ENCODE peak calls at places on chromosomes 4 and X, in seven cellular contexts. One of them, this sample, is unnamed.

GRCh38 chr4:121726642-121727268 is 30.0 kb upstream of the ANXA5 start:
- DNase-seq in kidney: no peak
- DNase-seq in fibroblast of lung: peak; percentile 68
- DNase-seq in IMR-90: peak; percentile 78
- DNase-seq in foreskin keratinocyte: peak; percentile 32
- DNase-seq in CD8-positive, alpha-beta T cell: peak; percentile 4
- DNase-seq in A549: peak; percentile 61
- DNase-seq in this sample: no peak

GRCh38 chrX:42714981-42715688 is 62.8 kb downstream of the PPP1R2C start:
- DNase-seq in kidney: peak; percentile 77
- DNase-seq in fibroblast of lung: peak; percentile 59
- DNase-seq in IMR-90: no peak
- DNase-seq in foreskin keratinocyte: peak; percentile 24
- DNase-seq in CD8-positive, alpha-beta T cell: peak; percentile 29
- DNase-seq in A549: peak; percentile 36
- DNase-seq in this sample: no peak

GRCh38 chr4:54281060-54281781 is 52.1 kb downstream of the PDGFRA start:
- DNase-seq in kidney: peak; percentile 82
- DNase-seq in fibroblast of lung: peak; percentile 98
- DNase-seq in IMR-90: peak; percentile 93
- DNase-seq in foreskin keratinocyte: no peak
- DNase-seq in CD8-positive, alpha-beta T cell: no peak
- DNase-seq in A549: peak; percentile 20
- DNase-seq in this sample: peak; percentile 84

GRCh38 chr4:74133786-74134499 is 24.0 kb upstream of the MTHFD2L start:
- DNase-seq in kidney: peak; percentile 83
- DNase-seq in fibroblast of lung: peak; percentile 75
- DNase-seq in IMR-90: peak; percentile 86
- DNase-seq in foreskin keratinocyte: peak; percentile 40
- DNase-seq in CD8-positive, alpha-beta T cell: peak; percentile 33
- DNase-seq in A549: peak; percentile 89
- DNase-seq in this sample: peak; percentile 71

GRCh38 chr4:72312032-72312650 is 256.9 kb downstream of the ADAMTS3 start:
- DNase-seq in kidney: peak; percentile 69
- DNase-seq in fibroblast of lung: peak; percentile 92
- DNase-seq in IMR-90: peak; percentile 89
- DNase-seq in foreskin keratinocyte: peak; percentile 66
- DNase-seq in CD8-positive, alpha-beta T cell: no peak
- DNase-seq in A549: peak; percentile 40
- DNase-seq in this sample: peak; percentile 85

GRCh38 chrX:63526863-63527262 is 175.7 kb upstream of the SPIN4 start:
- DNase-seq in kidney: no peak
- DNase-seq in fibroblast of lung: no peak
- DNase-seq in IMR-90: no peak
- DNase-seq in foreskin keratinocyte: no peak
- DNase-seq in CD8-positive, alpha-beta T cell: no peak
- DNase-seq in A549: no peak
- DNase-seq in this sample: no peak

GRCh38 chr4:56684320-56684719 is 3.2 kb upstream of the HOPX start:
- DNase-seq in kidney: no peak
- DNase-seq in fibroblast of lung: peak; percentile 32
- DNase-seq in IMR-90: peak; percentile 37
- DNase-seq in foreskin keratinocyte: no peak
- DNase-seq in CD8-positive, alpha-beta T cell: no peak
- DNase-seq in A549: no peak
- DNase-seq in this sample: no peak

GRCh38 chr4:38489924-38490639 is 173.9 kb upstream of the KLF3 start:
- DNase-seq in kidney: no peak
- DNase-seq in fibroblast of lung: peak; percentile 53
- DNase-seq in IMR-90: peak; percentile 46
- DNase-seq in foreskin keratinocyte: no peak
- DNase-seq in CD8-positive, alpha-beta T cell: no peak
- DNase-seq in A549: peak; percentile 2
- DNase-seq in this sample: peak; percentile 34

GRCh38 chr4:154406022-154406835 is 85.4 kb downstream of the DCHS2 start:
- DNase-seq in kidney: no peak
- DNase-seq in fibroblast of lung: no peak
- DNase-seq in IMR-90: no peak
- DNase-seq in foreskin keratinocyte: no peak
- DNase-seq in CD8-positive, alpha-beta T cell: no peak
- DNase-seq in A549: no peak
- DNase-seq in this sample: no peak

GRCh38 chr4:39846705-39847104 is 131.0 kb downstream of the PDS5A start:
- DNase-seq in kidney: no peak
- DNase-seq in fibroblast of lung: no peak
- DNase-seq in IMR-90: no peak
- DNase-seq in foreskin keratinocyte: no peak
- DNase-seq in CD8-positive, alpha-beta T cell: no peak
- DNase-seq in A549: no peak
- DNase-seq in this sample: no peak

GRCh38 chr4:148874331-148874730 is 432.1 kb upstream of the NR3C2 start:
- DNase-seq in kidney: no peak
- DNase-seq in fibroblast of lung: no peak
- DNase-seq in IMR-90: no peak
- DNase-seq in foreskin keratinocyte: no peak
- DNase-seq in CD8-positive, alpha-beta T cell: no peak
- DNase-seq in A549: no peak
- DNase-seq in this sample: no peak

GRCh38 chr4:24988776-24989175 is 42.0 kb downstream of the LGI2 start:
- DNase-seq in kidney: no peak
- DNase-seq in fibroblast of lung: peak; percentile 32
- DNase-seq in IMR-90: peak; percentile 51
- DNase-seq in foreskin keratinocyte: no peak
- DNase-seq in CD8-positive, alpha-beta T cell: no peak
- DNase-seq in A549: peak; percentile 30
- DNase-seq in this sample: no peak

GRCh38 chr4:80069837-80070788 is 2.9 kb downstream of the ANTXR2 start:
- DNase-seq in kidney: no peak
- DNase-seq in fibroblast of lung: peak; percentile 65
- DNase-seq in IMR-90: peak; percentile 56
- DNase-seq in foreskin keratinocyte: peak; percentile 30
- DNase-seq in CD8-positive, alpha-beta T cell: no peak
- DNase-seq in A549: no peak
- DNase-seq in this sample: no peak

GRCh38 chr4:53015681-53016080 is 153.6 kb downstream of the RASL11B start:
- DNase-seq in kidney: no peak
- DNase-seq in fibroblast of lung: peak; percentile 55
- DNase-seq in IMR-90: peak; percentile 81
- DNase-seq in foreskin keratinocyte: no peak
- DNase-seq in CD8-positive, alpha-beta T cell: no peak
- DNase-seq in A549: peak; percentile 46
- DNase-seq in this sample: no peak

DNA sequence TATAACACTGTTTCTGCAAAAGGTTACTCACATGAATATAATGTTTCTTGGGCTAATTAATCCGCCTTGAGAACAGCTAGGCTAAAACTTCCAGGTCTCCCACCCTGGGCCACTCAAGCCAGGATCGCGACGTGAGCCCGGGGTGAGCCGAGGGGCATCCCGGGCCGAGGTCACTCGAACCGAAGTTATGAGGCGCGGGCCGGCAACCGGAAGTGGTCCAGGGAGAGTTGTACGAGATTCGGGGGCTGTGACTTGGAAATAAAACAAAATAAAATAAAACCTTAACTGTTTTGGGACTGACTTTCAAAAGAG is 317 bp downstream of the CMC4 start:
- DNase-seq in kidney: no peak
- DNase-seq in fibroblast of lung: no peak
- DNase-seq in IMR-90: no peak
- DNase-seq in foreskin keratinocyte: no peak
- DNase-seq in CD8-positive, alpha-beta T cell: no peak
- DNase-seq in A549: no peak
- DNase-seq in this sample: peak; percentile 14
- H3K27ac ChIP-seq in kidney: peak overlapping the region; percentile 69
- H3K27ac ChIP-seq in fibroblast of lung: peak overlapping the region; percentile 80
- H3K27ac ChIP-seq in IMR-90: peak overlapping the region; percentile 87
- H3K27ac ChIP-seq in foreskin keratinocyte: peak overlapping the region; percentile 88
- H3K27ac ChIP-seq in CD8-positive, alpha-beta T cell: peak overlapping the region; percentile 70
- H3K27ac ChIP-seq in A549: peak overlapping the region; percentile 93
- H3K27ac ChIP-seq in this sample: peak overlapping the region; percentile 90

GRCh38 chrX:24243692-24244091 is 70.2 kb downstream of the SUPT20HL2 start:
- DNase-seq in kidney: no peak
- DNase-seq in fibroblast of lung: no peak
- DNase-seq in IMR-90: peak; percentile 9
- DNase-seq in foreskin keratinocyte: no peak
- DNase-seq in CD8-positive, alpha-beta T cell: no peak
- DNase-seq in A549: no peak
- DNase-seq in this sample: no peak

GRCh38 chrX:24242649-24243556 is 71.0 kb downstream of the SUPT20HL2 start:
- DNase-seq in kidney: no peak
- DNase-seq in fibroblast of lung: peak; percentile 18
- DNase-seq in IMR-90: peak; percentile 63
- DNase-seq in foreskin keratinocyte: no peak
- DNase-seq in CD8-positive, alpha-beta T cell: no peak
- DNase-seq in A549: peak; percentile 54
- DNase-seq in this sample: peak; percentile 48

GRCh38 chrX:24245201-24245600 is 68.7 kb downstream of the SUPT20HL2 start:
- DNase-seq in kidney: no peak
- DNase-seq in fibroblast of lung: peak; percentile 71
- DNase-seq in IMR-90: peak; percentile 70
- DNase-seq in foreskin keratinocyte: peak; percentile 41
- DNase-seq in CD8-positive, alpha-beta T cell: no peak
- DNase-seq in A549: peak; percentile 61
- DNase-seq in this sample: no peak

GRCh38 chrX:24241822-24242648 is 71.8 kb downstream of the SUPT20HL2 start:
- DNase-seq in kidney: no peak
- DNase-seq in fibroblast of lung: peak; percentile 27
- DNase-seq in IMR-90: peak; percentile 39
- DNase-seq in foreskin keratinocyte: no peak
- DNase-seq in CD8-positive, alpha-beta T cell: no peak
- DNase-seq in A549: peak; percentile 65
- DNase-seq in this sample: peak; percentile 33
- TF ChIP-seq CTCF in kidney: no peak
- TF ChIP-seq CTCF in fibroblast of lung: no peak
- TF ChIP-seq CTCF in IMR-90: peak; percentile 49
- TF ChIP-seq CTCF in foreskin keratinocyte: peak; percentile 55
- TF ChIP-seq CTCF in CD8-positive, alpha-beta T cell: no peak
- TF ChIP-seq CTCF in A549: peak; percentile 60
- TF ChIP-seq CTCF in this sample: peak; percentile 35

GRCh38 chr4:6988016-6988715 is 55.0 kb upstream of the TADA2B start:
- DNase-seq in kidney: no peak
- DNase-seq in fibroblast of lung: no peak
- DNase-seq in IMR-90: no peak
- DNase-seq in foreskin keratinocyte: no peak
- DNase-seq in CD8-positive, alpha-beta T cell: no peak
- DNase-seq in A549: no peak
- DNase-seq in this sample: no peak
- H3K4me1 ChIP-seq in kidney: peaks cover 33% of the 10 kb centered on the region
- H3K4me1 ChIP-seq in fibroblast of lung: peaks cover 8% of the 10 kb centered on the region
- H3K4me1 ChIP-seq in IMR-90: peaks cover 19% of the 10 kb centered on the region
- H3K4me1 ChIP-seq in foreskin keratinocyte: peaks cover 20% of the 10 kb centered on the region
- H3K4me1 ChIP-seq in CD8-positive, alpha-beta T cell: peaks cover 58% of the 10 kb centered on the region
- H3K4me1 ChIP-seq in A549: peaks cover 41% of the 10 kb centered on the region
- H3K4me1 ChIP-seq in this sample: peaks cover 88% of the 10 kb centered on the region

DNA sequence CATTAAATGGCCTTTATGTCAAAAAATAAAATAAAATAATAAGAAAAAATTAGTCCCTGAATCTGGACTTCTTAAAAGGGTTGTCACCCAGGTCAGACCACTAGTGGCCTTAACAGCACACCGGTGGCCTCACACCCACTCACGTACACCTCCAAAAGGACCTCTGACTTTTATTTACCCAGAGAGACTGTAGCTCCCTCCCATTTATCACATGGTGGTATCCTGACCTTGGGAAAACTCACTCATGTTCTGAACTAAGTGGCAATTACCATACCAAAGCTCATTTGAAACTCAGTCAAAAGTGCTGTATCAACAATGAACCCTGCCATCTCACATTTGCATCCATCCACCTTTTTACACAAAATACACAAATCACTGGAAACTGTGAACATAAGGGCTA is 53.1 kb upstream of the MAP3K15 start:
- DNase-seq in kidney: no peak
- DNase-seq in fibroblast of lung: no peak
- DNase-seq in IMR-90: no peak
- DNase-seq in foreskin keratinocyte: no peak
- DNase-seq in CD8-positive, alpha-beta T cell: no peak
- DNase-seq in A549: no peak
- DNase-seq in this sample: no peak
- H3K27ac ChIP-seq in kidney: no peak overlapping the region
- H3K27ac ChIP-seq in fibroblast of lung: no peak overlapping the region
- H3K27ac ChIP-seq in IMR-90: no peak overlapping the region
- H3K27ac ChIP-seq in foreskin keratinocyte: no peak overlapping the region
- H3K27ac ChIP-seq in CD8-positive, alpha-beta T cell: no peak overlapping the region
- H3K27ac ChIP-seq in A549: no peak overlapping the region
- H3K27ac ChIP-seq in this sample: peak overlapping the region; percentile 28

DNA sequence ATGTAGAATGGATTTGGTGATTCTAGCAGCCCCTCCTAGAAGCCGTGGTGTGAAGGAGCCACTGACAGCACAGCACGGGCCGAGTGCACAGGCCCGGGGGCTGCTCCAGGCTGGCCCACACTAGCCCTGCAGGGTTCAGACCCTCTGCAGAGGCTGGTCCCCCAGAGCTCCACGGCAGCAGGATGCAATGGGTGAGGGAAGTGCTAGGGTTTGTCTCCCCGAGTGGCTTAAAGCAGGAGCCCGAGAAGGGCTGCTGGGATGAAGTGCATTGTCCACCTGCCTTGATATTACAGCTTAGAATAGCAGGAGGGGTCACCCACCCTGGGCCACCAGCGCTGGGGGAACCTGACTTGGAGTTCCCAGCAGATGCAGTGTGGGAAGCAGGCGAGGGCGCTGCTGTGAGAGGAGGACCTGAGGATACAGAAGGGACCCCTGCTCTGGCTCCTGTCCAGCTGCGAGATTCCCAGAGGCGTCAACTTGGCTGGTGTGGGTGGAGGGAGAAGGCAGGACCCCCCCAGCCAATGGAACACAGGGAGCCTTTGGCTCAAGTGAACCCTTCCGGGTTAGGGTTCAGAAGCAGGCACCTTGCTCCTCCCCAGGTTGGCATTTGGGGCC is 30.0 kb downstream of the WDR1 start:
- DNase-seq in kidney: peak; percentile 68
- DNase-seq in fibroblast of lung: no peak
- DNase-seq in IMR-90: no peak
- DNase-seq in foreskin keratinocyte: no peak
- DNase-seq in CD8-positive, alpha-beta T cell: peak; percentile 2
- DNase-seq in A549: no peak
- DNase-seq in this sample: peak; percentile 46
- TF ChIP-seq CTCF in kidney: no peak
- TF ChIP-seq CTCF in fibroblast of lung: no peak
- TF ChIP-seq CTCF in IMR-90: no peak
- TF ChIP-seq CTCF in foreskin keratinocyte: no peak
- TF ChIP-seq CTCF in CD8-positive, alpha-beta T cell: no peak
- TF ChIP-seq CTCF in A549: no peak
- TF ChIP-seq CTCF in this sample: no peak